ENCODE peak calls at places on chromosome 19, in five cellular contexts. I, Q, O, M and V are unnamed samples.

GRCh38 chr19:19371056-19371455 is 34.4 kb upstream of the GATAD2A start:
- DNase-seq in I (no peak), Q (peak; percentile 21), O (peak; percentile 69), M (no peak), V (no peak)

GRCh38 chr19:10661946-10662345 is 7.8 kb downstream of the ILF3 start:
- DNase-seq in I (no peak), Q (peak; percentile 4), O (no peak), M (no peak), V (no peak)

GRCh38 chr19:53537523-53538377 is at the start of gene ZNF331:
- DNase-seq in I (peak; percentile 82), Q (no peak), O (no peak), M (peak; percentile 39), V (no peak)

GRCh38 chr19:35295792-35296462 is 4.0 kb downstream of the MAG start:
- DNase-seq in I (no peak), Q (peak; percentile 43), O (no peak), M (no peak), V (no peak)

GRCh38 chr19:17194608-17195007 is 20.5 kb upstream of the USE1 start:
- DNase-seq in I (no peak), Q (no peak), O (no peak), M (no peak), V (no peak)

GRCh38 chr19:29193116-29193515 is 19.8 kb downstream of the UQCRFS1 start:
- DNase-seq in I (no peak), Q (no peak), O (no peak), M (no peak), V (no peak)

GRCh38 chr19:5522106-5522505 is 45.6 kb downstream of the TINCR start:
- DNase-seq in I (no peak), Q (no peak), O (no peak), M (no peak), V (no peak)

GRCh38 chr19:2176336-2176994 is 12.7 kb downstream of the DOT1L start:
- DNase-seq in I (no peak), Q (no peak), O (no peak), M (no peak), V (no peak)

GRCh38 chr19:5369962-5370367 is 29.4 kb upstream of the PTPRS start:
- DNase-seq in I (peak; percentile 35), Q (peak; percentile 82), O (no peak), M (peak; percentile 39), V (no peak)

GRCh38 chr19:342128-342455 is 2.5 kb downstream of the MIER2 start:
- DNase-seq in I (no peak), Q (no peak), O (no peak), M (no peak), V (no peak)

GRCh38 chr19:343941-344624 is 513 bp downstream of the MIER2 start:
- DNase-seq in I (peak; percentile 27), Q (peak; percentile 92), O (no peak), M (no peak), V (no peak)

GRCh38 chr19:343451-343931 is 1.1 kb downstream of the MIER2 start:
- DNase-seq in I (peak; percentile 17), Q (no peak), O (no peak), M (no peak), V (no peak)

GRCh38 chr19:341386-342127 is 3.0 kb downstream of the MIER2 start:
- DNase-seq in I (no peak), Q (no peak), O (no peak), M (peak; percentile 33), V (no peak)

DNA sequence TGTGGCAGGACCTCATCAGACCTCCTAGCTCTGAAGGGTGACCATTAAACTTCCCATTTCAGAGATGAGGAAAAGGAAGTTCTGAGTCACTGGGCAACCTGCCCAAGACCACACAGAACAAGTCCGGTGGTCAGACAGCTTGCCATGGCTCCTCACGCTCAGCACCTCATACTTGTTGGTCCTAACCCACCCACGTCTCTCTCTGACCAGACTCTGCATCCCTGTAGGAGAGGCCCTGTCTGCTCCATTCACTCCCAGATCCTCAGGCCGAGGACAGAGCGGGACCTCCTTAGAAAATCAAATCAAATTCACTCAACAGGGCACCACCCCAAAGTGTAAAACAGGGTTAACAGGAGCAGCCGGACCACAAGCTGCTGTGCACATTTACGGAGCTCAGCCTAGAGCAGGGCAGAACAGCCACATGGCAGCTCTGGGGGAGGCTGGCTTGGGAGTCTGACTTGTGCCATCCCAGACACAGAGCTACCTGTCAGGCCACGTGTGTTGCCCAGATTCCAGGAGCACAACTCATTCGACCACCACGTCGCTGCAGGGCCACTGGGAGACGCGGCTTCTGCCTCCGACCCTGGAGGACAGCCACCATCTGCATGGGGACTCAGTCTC is 1.7 kb downstream of the MIER2 start:
- DNase-seq in I (peak; percentile 98), Q (no peak), O (peak; percentile 26), M (no peak), V (no peak)
- H3K9ac ChIP-seq in I (peak overlapping the region; percentile 84), Q (peak overlapping the region; percentile 95), O (peak overlapping the region; percentile 78), M (peak overlapping the region; percentile 80), V (peak overlapping the region; percentile 92)

DNA sequence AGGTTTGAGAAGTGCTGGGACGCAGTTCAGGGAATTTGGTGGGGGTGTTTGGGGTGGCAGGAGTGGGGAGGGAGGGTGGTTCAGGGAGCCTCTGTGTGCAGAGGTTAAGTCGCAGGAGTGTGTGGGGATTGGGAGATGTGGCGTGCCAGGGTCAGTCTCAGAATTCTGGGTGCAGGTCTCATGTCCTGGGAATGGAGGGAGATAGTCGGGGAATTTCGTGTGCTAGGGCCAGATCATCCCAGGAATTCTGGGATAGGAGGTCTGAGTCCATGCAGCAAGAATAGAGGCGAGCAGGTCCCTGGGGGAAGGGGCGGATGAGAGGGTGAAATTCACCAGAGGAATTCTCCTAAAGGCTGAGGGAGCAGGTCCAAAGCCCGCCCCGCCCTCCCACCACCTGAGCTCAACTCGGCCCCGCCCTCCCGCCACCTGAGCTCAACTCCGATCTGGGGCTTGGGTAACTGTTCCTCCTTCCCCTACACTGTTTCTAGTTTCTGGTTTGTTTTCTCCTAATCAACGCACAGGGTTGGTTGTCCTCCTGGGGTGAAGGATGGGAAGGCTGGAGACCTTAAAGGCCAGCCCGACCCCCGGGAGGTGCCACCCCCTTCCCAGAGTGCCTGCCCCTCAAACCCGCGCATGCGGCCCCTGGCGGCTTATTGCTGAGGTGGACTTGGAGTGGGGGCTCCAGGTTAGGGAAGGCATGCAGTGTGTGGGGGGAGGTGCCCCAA is 15.2 kb downstream of the KCNC3 start:
- DNase-seq in I (no peak), Q (no peak), O (no peak), M (no peak), V (no peak)
- TF ChIP-seq EZH2 in I (no peak), Q (no peak), O (no peak), M (no peak), V (no peak)

GRCh38 chr19:46471116-46471733 is at the start of gene PNMA8A:
- DNase-seq in I (peak; percentile 54), Q (peak; percentile 95), O (no peak), M (no peak), V (no peak)
- TF ChIP-seq POLR2AphosphoS5 in I (no peak), Q (no peak), O (no peak), M (no peak), V (peak; percentile 78)

GRCh38 chr19:49458567-49458903 is 5.5 kb downstream of the ALDH16A1 start:
- DNase-seq in I (no peak), Q (no peak), O (no peak), M (no peak), V (no peak)
- H3K9ac ChIP-seq in I (no peak overlapping the region), Q (peak overlapping the region; percentile 31), O (no peak overlapping the region), M (no peak overlapping the region), V (peak overlapping the region; percentile 69)

GRCh38 chr19:45499196-45500180 is 1.2 kb downstream of the PPM1N start:
- DNase-seq in I (peak; percentile 38), Q (peak; percentile 72), O (no peak), M (no peak), V (peak; percentile 50)
- TF ChIP-seq EZH2 in I (no peak), Q (no peak), O (no peak), M (no peak), V (no peak)

DNA sequence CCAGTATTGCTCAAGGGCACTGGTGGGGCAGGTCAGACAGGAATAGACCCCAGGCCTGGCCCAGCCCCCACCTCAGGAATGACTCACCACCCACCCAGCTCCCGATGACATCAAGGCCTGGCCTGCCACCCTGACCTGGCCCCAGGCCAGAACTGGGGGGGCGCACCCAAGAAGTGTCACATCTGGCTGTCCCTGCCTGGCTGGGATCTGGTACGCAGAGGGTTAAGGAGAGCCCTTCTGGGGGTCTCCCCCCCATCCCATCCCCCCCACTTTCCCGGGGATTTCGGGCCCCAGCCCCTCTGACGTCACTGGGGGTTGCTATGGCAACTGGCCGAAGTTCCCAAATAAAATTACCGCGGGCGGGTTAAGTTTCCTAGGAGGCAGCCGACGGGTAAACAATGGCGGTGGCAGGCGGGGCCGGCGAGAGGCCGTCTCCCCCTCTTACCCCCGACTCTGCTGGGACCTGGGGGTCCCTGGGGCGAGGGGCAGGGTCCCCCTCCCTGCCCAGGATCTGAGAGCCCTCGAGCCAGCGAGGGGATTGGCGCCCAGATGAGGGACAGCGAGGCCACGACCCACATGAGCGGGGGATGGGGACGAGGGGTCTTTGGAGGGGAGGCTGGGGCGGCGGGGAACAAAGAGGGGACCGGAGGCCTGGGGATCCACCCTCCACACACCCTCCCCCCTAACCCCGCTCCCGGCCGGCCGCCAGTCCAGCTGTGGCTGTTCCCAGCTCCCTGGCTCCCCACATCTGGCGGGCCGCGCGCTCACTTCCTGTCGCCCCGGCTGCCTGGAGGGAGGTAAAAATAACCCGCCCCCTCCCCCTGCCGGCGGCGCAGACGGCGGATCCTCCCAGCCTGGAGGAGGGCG is 29.7 kb upstream of the NANOS3 start:
- DNase-seq in I (peak; percentile 89), Q (peak; percentile 81), O (peak; percentile 87), M (peak; percentile 84), V (peak; percentile 74)
- TF ChIP-seq POLR2AphosphoS5 in I (peak; percentile 69), Q (peak; percentile 86), O (peak; percentile 69), M (peak; percentile 34), V (no peak)

DNA sequence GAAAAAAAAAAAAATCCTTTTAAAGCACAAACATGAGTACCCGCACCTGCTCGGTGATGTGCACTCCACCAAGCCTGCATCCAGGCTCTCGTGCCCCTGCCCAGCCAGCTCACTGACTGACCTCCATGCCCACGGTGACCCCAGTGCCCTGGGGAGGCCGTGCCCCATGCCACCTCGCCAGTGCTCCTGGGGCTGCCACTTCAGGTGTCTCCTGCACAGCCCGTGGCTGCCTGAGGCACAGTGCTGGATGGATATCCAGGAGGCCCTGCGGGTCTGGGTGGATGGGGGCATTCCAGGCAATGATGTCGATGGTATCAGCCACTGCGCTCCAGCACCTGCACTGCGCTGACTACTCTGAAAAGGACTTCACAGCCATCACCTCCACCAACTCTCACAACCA is 9.0 kb downstream of the PPP6R1 start:
- DNase-seq in I (no peak), Q (no peak), O (no peak), M (no peak), V (no peak)
- H3K9ac ChIP-seq in I (no peak overlapping the region), Q (no peak overlapping the region), O (no peak overlapping the region), M (no peak overlapping the region), V (no peak overlapping the region)